ENCODE peak calls at places on chromosomes 16 and 17, in six cellular contexts. P is A549, A is GM12878, R is SK-N-SH, U is HepG2, G is K562. M is an unnamed sample.

GRCh38 chr16:2698996-2699750 is 16.9 kb downstream of the KCTD5 start:
- DNase-seq in P (no peak), A (no peak), R (no peak), U (no peak), G (no peak), M (no peak)

GRCh38 chr16:51129105-51129504 is 22.0 kb downstream of the SALL1 start:
- DNase-seq in P (no peak), A (no peak), R (no peak), U (no peak), G (no peak), M (no peak)

GRCh38 chr17:31475378-31476162 is 84.1 kb downstream of the RAB11FIP4 start:
- DNase-seq in P (no peak), A (no peak), R (no peak), U (peak; percentile 96), G (no peak), M (no peak)

GRCh38 chr17:36980281-36980761 is 31.6 kb downstream of the AATF start:
- DNase-seq in P (peak; percentile 28), A (no peak), R (no peak), U (no peak), G (no peak), M (no peak)

GRCh38 chr17:40417258-40417608 is 463 bp downstream of the TOP2A start:
- DNase-seq in P (peak; percentile 58), A (no peak), R (no peak), U (peak; percentile 43), G (no peak), M (no peak)

GRCh38 chr17:46727572-46728348 is 90.7 kb downstream of the WNT3 start:
- DNase-seq in P (peak; percentile 18), A (no peak), R (no peak), U (no peak), G (no peak), M (no peak)

GRCh38 chr17:80860703-80861359 is 130.8 kb upstream of the CHMP6 start:
- DNase-seq in P (no peak), A (no peak), R (peak; percentile 84), U (no peak), G (no peak), M (no peak)

GRCh38 chr17:50841277-50841948 is 6.0 kb downstream of the WFIKKN2 start:
- DNase-seq in P (no peak), A (no peak), R (no peak), U (no peak), G (no peak), M (no peak)

GRCh38 chr17:53142890-53143289 is 679.8 kb upstream of the KIF2B start:
- DNase-seq in P (peak; percentile 41), A (no peak), R (no peak), U (no peak), G (no peak), M (no peak)

GRCh38 chr16:62907562-62907961 is 871.3 kb upstream of the CDH8 start:
- DNase-seq in P (no peak), A (no peak), R (no peak), U (no peak), G (no peak), M (no peak)

GRCh38 chr17:63974594-63975192 is 2.0 kb upstream of the SCN4A start:
- DNase-seq in P (no peak), A (no peak), R (no peak), U (no peak), G (no peak), M (no peak)

DNA sequence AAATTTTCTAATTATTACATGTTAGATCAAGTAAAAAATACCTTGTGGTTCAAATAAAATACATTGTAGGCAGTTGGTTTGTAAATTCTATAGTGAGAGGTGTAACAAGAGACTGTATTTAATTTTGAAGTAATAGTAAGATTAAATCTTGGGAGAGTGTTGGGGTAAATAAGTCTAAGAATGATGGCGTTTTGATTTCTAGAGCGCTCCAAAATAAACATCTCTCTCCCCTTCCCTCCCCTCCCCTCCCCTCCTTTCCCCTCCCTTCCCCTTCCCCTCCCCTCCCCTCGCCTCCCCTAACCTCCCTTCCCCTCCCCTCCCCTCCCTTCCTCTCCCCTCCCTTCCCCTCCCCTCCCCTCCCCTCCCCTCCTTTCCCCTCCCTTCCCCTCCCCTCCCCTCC is 200.6 kb upstream of the EEF2KMT start:
- DNase-seq in P (no peak), A (no peak), R (no peak), U (no peak), G (no peak), M (no peak)
- TF ChIP-seq EP300 in P (no peak), A (no peak), R (no peak), U (no peak), G (no peak), M (no peak)

GRCh38 chr17:26782153-26782552 is 511.8 kb upstream of the WSB1 start:
- DNase-seq in P (no peak), A (no peak), R (no peak), U (no peak), G (no peak), M (no peak)
- TF ChIP-seq MAX in P (no peak), A (no peak), R (no peak), U (no peak), G (no peak), M (no peak)

GRCh38 chr16:12649356-12649755 is 154.3 kb downstream of the CPPED1 start:
- DNase-seq in P (no peak), A (no peak), R (no peak), U (no peak), G (no peak), M (no peak)

GRCh38 chr16:12643034-12643455 is 160.6 kb downstream of the CPPED1 start:
- DNase-seq in P (no peak), A (no peak), R (no peak), U (no peak), G (no peak), M (no peak)

GRCh38 chr16:12651765-12652531 is 151.7 kb downstream of the CPPED1 start:
- DNase-seq in P (no peak), A (no peak), R (no peak), U (no peak), G (no peak), M (no peak)

GRCh38 chr16:12646098-12646489 is 157.6 kb downstream of the CPPED1 start:
- DNase-seq in P (no peak), A (no peak), R (no peak), U (no peak), G (no peak), M (no peak)

DNA sequence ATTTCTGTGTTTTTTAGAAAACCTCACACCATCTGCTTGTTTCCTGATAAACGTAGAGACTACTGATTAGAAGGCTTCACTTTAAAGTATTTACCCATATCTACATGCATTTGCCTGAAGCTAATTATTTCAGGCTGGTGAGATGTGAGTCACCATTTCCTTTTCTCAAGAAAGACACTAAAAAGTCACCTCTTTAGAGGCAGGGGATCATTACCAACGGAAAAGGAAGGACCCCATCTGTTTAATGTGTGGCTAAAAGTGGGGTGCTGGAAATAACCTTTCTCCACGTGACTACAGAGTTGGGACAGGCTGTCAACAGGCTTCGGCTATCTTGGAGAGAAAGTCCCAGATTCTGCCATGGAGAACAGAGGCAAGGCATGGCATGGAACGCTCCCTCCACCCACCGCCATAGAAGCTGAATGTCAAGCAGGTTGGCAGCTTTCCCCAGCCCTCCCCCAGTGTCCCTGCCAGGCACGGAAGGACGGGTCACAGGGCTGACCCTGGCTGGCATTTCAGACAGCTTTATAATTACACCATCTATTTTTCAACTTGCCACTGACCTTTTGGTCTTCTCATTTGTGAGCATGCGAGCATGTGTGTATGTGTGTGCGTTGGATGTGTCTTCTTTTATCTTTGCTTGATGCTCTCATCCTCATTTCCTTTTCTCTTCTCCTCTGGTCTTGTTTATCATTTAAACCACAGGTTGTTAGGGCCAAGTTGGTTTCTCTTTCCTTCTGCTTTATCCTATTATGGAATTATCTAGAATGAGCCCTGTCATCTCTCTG is 157.0 kb downstream of the CPPED1 start:
- DNase-seq in P (peak; percentile 45), A (peak; percentile 70), R (peak; percentile 25), U (peak; percentile 47), G (no peak), M (no peak)
- TF ChIP-seq EP300 in P (no peak), A (no peak), R (no peak), U (no peak), G (peak; percentile 35), M (no peak)

GRCh38 chr17:1137465-1137894 is 42.3 kb downstream of the ABR start:
- DNase-seq in P (peak; percentile 94), A (no peak), R (no peak), U (peak; percentile 39), G (peak; percentile 70), M (no peak)
- TF ChIP-seq MAX in P (peak; percentile 94), A (no peak), R (no peak), U (no peak), G (no peak), M (no peak)

GRCh38 chr17:77740481-77740880 is 218.0 kb upstream of the TNRC6C start:
- DNase-seq in P (no peak), A (no peak), R (no peak), U (no peak), G (no peak), M (no peak)

GRCh38 chr17:77741109-77741508 is 217.4 kb upstream of the TNRC6C start:
- DNase-seq in P (peak; percentile 24), A (no peak), R (no peak), U (no peak), G (peak; percentile 66), M (peak; percentile 87)

GRCh38 chr17:77737442-77738265 is 220.8 kb upstream of the TNRC6C start:
- DNase-seq in P (no peak), A (no peak), R (no peak), U (no peak), G (no peak), M (peak; percentile 26)

GRCh38 chr17:77736721-77737120 is 221.8 kb upstream of the TNRC6C start:
- DNase-seq in P (no peak), A (no peak), R (no peak), U (no peak), G (no peak), M (no peak)

DNA sequence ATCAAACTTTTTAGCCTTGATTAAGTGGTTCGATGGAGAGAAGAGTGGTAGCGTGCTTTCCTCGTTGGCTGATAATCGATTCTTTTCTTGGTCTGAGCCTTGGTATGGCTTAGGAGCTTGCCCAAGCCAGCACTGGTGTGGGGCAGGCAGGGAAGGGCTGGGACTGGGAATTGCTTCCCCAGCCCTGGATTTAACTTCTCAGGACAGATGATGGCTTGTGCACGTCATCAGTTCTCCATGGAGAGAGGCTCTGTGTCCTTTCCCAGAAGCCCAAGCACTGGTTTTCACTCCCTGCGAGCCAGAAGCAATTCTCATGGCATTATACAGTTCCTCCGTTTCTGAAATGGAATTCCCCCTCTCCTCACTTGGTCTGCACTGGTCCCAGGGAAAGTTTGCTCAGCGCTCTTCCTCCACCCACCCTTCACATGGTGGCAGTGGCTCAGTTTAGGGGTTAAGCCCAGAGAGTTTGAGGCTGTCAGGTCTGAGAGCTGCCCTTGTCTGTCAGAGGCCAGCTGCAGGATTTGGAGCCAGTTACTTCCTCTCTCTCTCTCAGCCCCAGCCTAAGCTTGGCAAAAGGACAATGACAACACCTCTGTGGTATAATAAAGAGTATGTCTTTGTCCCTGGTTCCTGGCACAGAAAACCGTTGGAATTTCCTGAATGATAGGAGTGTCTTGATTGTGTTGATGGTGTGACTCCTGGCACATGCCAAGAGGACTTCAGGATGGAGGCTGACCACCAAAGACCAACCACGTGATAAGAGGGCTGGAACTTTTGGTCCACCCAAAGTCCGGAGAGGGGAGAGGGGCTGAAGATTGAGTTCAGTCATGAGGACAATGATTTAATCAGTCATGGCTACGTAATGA is 219.6 kb upstream of the TNRC6C start:
- DNase-seq in P (no peak), A (no peak), R (no peak), U (no peak), G (no peak), M (peak; percentile 26)
- TF ChIP-seq EP300 in P (no peak), A (no peak), R (no peak), U (no peak), G (no peak), M (no peak)

DNA sequence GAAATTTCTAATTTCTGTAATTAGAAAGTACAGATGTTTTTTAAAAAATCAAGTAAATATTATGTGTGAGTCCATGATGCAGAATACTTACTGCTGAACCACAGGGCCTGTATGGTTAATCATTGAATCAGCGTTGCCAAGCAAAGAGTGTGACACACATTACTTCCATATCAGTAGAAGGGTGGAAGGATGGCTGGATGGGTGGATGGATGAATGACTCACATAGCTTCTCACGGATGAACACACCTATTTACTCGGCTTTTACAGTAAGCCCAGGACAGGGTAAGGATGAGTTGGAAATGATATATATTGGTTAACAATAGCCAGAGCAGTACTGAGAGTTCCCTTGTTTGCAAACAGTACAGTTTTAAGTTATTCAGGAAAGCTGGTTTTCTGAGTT is 495.9 kb upstream of the RBFOX1 start:
- DNase-seq in P (no peak), A (no peak), R (no peak), U (no peak), G (no peak), M (no peak)
- TF ChIP-seq MAX in P (no peak), A (no peak), R (no peak), U (no peak), G (no peak), M (no peak)